ENCODE peak calls at places on chromosome 3, in nine cellular contexts. D, S, K, X, J, O, Q, F and B are unnamed samples.

GRCh38 chr3:107431048-107431297 is 53.7 kb downstream of the CCDC54 start:
- DNase-seq in D (no peak), S (no peak), K (peak), X (peak), J (peak), O (no peak), Q (no peak), F (no peak), B (no peak)

GRCh38 chr3:102530443-102531195 is 95.8 kb downstream of the ZPLD1 start:
- DNase-seq in D (no peak), S (no peak), K (no peak), X (peak), J (no peak), O (peak), Q (no peak), F (peak), B (peak)

GRCh38 chr3:136919799-136920580 is 37.8 kb upstream of the IL20RB start:
- DNase-seq in D (no peak), S (no peak), K (no peak), X (no peak), J (no peak), O (no peak), Q (no peak), F (no peak), B (no peak)

GRCh38 chr3:112730210-112730609 is 89.3 kb upstream of the CCDC80 start:
- DNase-seq in D (no peak), S (no peak), K (no peak), X (no peak), J (no peak), O (no peak), Q (no peak), F (no peak), B (peak)

GRCh38 chr3:194536883-194537637 is 50.3 kb upstream of the ATP13A3 start:
- DNase-seq in D (no peak), S (peak), K (no peak), X (peak), J (no peak), O (no peak), Q (no peak), F (no peak), B (no peak)

GRCh38 chr3:46215810-46216414 is 7.8 kb upstream of the CCR1 start:
- DNase-seq in D (no peak), S (no peak), K (no peak), X (peak), J (no peak), O (peak), Q (no peak), F (no peak), B (no peak)

GRCh38 chr3:37993067-37993809 is 2.7 kb downstream of the VILL start:
- DNase-seq in D (no peak), S (no peak), K (no peak), X (no peak), J (no peak), O (no peak), Q (no peak), F (no peak), B (no peak)

GRCh38 chr3:148066787-148067186 is 630.9 kb upstream of the AGTR1 start:
- DNase-seq in D (no peak), S (no peak), K (no peak), X (no peak), J (no peak), O (no peak), Q (no peak), F (peak), B (no peak)

GRCh38 chr3:47542614-47543173 is 29.2 kb upstream of the ELP6 start:
- DNase-seq in D (peak), S (peak), K (no peak), X (peak), J (no peak), O (no peak), Q (no peak), F (peak), B (peak)

GRCh38 chr3:33441322-33441976 is 1.2 kb upstream of the UBP1 start:
- DNase-seq in D (no peak), S (no peak), K (no peak), X (no peak), J (peak), O (no peak), Q (no peak), F (no peak), B (no peak)

GRCh38 chr3:4827767-4828166 is 151.5 kb upstream of the BHLHE40 start:
- DNase-seq in D (no peak), S (no peak), K (no peak), X (no peak), J (no peak), O (no peak), Q (no peak), F (no peak), B (peak)

GRCh38 chr3:184156522-184156955 is 1.4 kb downstream of the DVL3 start:
- DNase-seq in D (peak), S (peak), K (no peak), X (peak), J (no peak), O (peak), Q (no peak), F (peak), B (peak)

GRCh38 chr3:50493086-50493485 is 10.3 kb downstream of the CACNA2D2 start:
- DNase-seq in D (no peak), S (no peak), K (no peak), X (no peak), J (no peak), O (no peak), Q (no peak), F (no peak), B (no peak)

GRCh38 chr3:22471557-22471956 is 720.5 kb upstream of the ZNF385D start:
- DNase-seq in D (no peak), S (no peak), K (no peak), X (no peak), J (no peak), O (no peak), Q (no peak), F (no peak), B (no peak)

DNA sequence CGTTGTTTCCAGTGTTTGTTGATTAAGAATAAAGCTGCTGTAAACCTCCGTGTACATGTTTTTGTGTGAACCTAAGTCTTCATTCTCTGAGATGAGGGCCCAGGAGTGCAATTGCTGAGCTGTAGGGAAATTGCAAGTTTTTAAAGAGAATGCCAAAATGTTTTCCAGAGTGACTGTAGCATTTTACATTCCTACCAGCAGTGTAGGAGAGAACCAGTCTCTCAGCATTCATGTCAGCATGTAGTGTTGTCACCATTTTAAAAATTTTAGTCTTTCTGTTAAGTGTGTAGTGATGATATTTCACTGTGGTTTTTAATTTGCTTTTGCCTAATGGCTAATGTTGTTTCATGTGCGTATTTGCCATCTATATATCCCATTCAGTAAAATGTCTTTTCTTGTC is 3.4 kb upstream of the MGLL start:
- DNase-seq in D (no peak), S (no peak), K (no peak), X (peak), J (no peak), O (no peak), Q (no peak), F (no peak), B (no peak)
- TF ChIP-seq CTCF in D (no peak), S (no peak), K (no peak), X (peak), J (no peak), O (no peak), Q (no peak), F (peak), B (peak)

DNA sequence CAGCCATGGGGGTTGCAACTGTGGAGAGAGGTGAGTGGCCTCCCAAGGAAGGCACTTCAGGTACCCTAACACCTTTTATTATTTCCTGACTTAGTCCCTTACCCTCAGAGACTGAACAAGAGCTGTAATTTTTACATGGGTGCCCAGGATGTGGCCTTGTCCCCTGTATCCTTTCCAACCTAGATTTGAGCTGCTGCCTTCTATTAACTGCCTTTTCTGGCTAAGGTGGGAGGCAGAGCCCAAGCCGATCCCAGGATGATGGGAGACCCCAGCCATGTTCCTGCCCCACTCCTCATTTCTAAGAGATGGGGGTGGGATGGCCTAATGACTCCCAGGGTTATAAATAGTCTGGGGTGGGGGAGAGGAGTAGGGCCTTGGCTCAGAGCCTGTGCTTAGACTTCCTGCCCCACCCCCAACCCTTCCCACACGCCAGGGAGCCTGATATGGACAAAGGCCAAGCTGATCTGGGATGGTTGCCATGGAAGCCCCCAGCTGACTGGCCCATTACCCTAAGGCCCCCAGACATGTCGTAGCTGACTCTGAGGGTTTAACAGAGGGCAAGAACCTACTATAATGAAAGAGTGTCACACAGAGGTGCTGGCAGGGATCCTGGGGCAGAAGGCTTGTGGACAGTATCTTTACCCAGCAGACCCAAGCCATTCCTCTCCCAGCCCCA is 1.9 kb downstream of the KLHDC8B start:
- DNase-seq in D (no peak), S (peak), K (no peak), X (no peak), J (peak), O (peak), Q (no peak), F (peak), B (no peak)
- H3K4me3 ChIP-seq in D (peak), S (peak), K (no peak), X (peak), J (peak), O (no peak), Q (no peak), F (no peak), B (no peak)

GRCh38 chr3:52819936-52820335 is 10.5 kb downstream of the ITIH4 start:
- DNase-seq in D (no peak), S (no peak), K (no peak), X (no peak), J (no peak), O (no peak), Q (no peak), F (no peak), B (no peak)

GRCh38 chr3:52822363-52822762 is 8.1 kb downstream of the ITIH4 start:
- DNase-seq in D (no peak), S (no peak), K (no peak), X (no peak), J (no peak), O (no peak), Q (no peak), F (no peak), B (no peak)

GRCh38 chr3:52824037-52824436 is 6.4 kb downstream of the ITIH4 start:
- DNase-seq in D (no peak), S (no peak), K (no peak), X (no peak), J (no peak), O (no peak), Q (no peak), F (no peak), B (no peak)

GRCh38 chr3:52817860-52818259 is 12.6 kb downstream of the ITIH4 start:
- DNase-seq in D (no peak), S (no peak), K (no peak), X (no peak), J (no peak), O (no peak), Q (no peak), F (no peak), B (no peak)

GRCh38 chr3:52820741-52821140 is 9.7 kb downstream of the ITIH4 start:
- DNase-seq in D (no peak), S (no peak), K (peak), X (peak), J (no peak), O (no peak), Q (no peak), F (peak), B (peak)
- TF ChIP-seq CTCF in D (peak), S (peak), K (peak), X (peak), J (peak), O (peak), Q (peak), F (peak), B (peak)

DNA sequence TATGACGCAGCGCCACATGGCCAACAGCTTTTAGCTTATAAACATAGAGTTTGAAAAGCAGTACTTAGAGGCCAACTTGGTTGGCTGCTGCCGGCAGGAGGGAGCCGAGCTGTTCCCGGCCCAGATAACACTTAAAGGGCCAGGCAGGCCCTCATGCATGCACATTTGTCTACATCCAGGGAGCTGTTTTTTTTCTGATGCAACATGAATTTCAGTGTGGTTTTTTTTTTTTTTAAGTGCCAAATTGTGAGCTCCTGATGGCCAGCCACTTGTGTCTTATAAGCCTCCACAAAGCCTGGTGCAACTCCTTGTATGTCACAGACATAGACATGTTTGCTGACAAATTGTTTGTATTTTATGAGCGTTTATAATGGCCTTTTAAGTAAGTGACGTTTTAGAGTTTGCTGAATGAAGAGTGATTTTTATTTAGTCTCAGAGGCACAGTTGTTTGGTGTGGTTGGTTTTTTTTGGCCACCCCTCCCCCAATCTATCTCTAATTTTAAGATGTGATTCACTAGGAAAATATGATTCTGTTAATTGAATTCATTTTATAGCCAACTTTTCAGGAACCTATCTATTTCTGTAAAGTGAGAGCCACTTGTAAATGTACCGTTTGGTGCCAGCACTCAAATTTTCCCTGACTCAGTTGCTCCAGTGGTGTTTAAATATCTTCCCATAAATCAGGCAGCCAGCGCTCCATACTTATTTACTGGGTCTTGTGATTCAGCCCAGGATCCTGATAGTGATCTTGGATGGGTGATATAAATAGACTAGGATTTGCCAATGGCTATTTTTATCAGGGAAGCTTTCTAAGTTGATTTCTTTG is 134.3 kb downstream of the VGLL4 start:
- DNase-seq in D (peak), S (peak), K (no peak), X (peak), J (peak), O (peak), Q (peak), F (no peak), B (peak)
- H3K4me3 ChIP-seq in D (no peak), S (peak), K (no peak), X (no peak), J (peak), O (no peak), Q (no peak), F (no peak), B (no peak)